ENCODE peak calls at places on chromosomes 16 and 17, in six cellular contexts. H is stimulated activated CD4-positive, alpha-beta T cell treated with anti-CD3 and anti-CD28 coated beads, Interleukin-2, amount 100 ng/mL, for 48 hours; J is LHCN-M2; K is astrocyte of the spinal cord; R is activated naive CD4-positive, alpha-beta T cell treated with anti-CD3 and anti-CD28 coated beads, Interleukin-2, amount 50 U/mL, for 72 hours; E is left colon. S is an unnamed sample.

GRCh38 chr17:61324540-61324868 is 75.1 kb upstream of the TBX2 start:
- DNase-seq in H (no peak), J (peak; percentile 43), K (peak; percentile 43), R (no peak), E (no peak), S (no peak)

GRCh38 chr16:55120408-55120807 is 189.7 kb downstream of the IRX5 start:
- DNase-seq in H (no peak), J (no peak), K (no peak), R (no peak), E (no peak), S (no peak)

GRCh38 chr16:64589836-64590235 is 532.0 kb downstream of the CDH11 start:
- DNase-seq in H (no peak), J (peak; percentile 79), K (peak; percentile 52), R (no peak), E (no peak), S (no peak)

GRCh38 chr16:78416400-78416799 is 316.9 kb downstream of the WWOX start:
- DNase-seq in H (no peak), J (no peak), K (no peak), R (no peak), E (no peak), S (no peak)

GRCh38 chr16:56632160-56632847 is at the start of gene MT1M:
- DNase-seq in H (no peak), J (peak; percentile 27), K (no peak), R (no peak), E (no peak), S (no peak)

GRCh38 chr17:18129041-18129502 is 20.5 kb downstream of the MYO15A start:
- DNase-seq in H (no peak), J (peak; percentile 58), K (peak; percentile 49), R (no peak), E (peak; percentile 42), S (no peak)

GRCh38 chr16:12089492-12090161 is 113.1 kb downstream of the SNX29 start:
- DNase-seq in H (peak; percentile 32), J (no peak), K (peak; percentile 46), R (peak; percentile 73), E (peak; percentile 36), S (peak; percentile 57)

GRCh38 chr17:3531266-3532101 is 26.1 kb downstream of the TRPV3 start:
- DNase-seq in H (no peak), J (no peak), K (no peak), R (no peak), E (no peak), S (no peak)

GRCh38 chr16:85329999-85330693 is 217.9 kb upstream of the CIBAR2 start:
- DNase-seq in H (no peak), J (no peak), K (no peak), R (no peak), E (no peak), S (no peak)

GRCh38 chr17:16941643-16942042 is 30.3 kb downstream of the TNFRSF13B start:
- DNase-seq in H (no peak), J (no peak), K (no peak), R (no peak), E (no peak), S (no peak)

GRCh38 chr17:78001182-78001581 is 42.7 kb downstream of the TNRC6C start:
- DNase-seq in H (no peak), J (peak; percentile 6), K (no peak), R (no peak), E (no peak), S (no peak)

GRCh38 chr17:47649972-47650524 is 329 bp downstream of the KPNB1 start:
- DNase-seq in H (peak; percentile 50), J (peak; percentile 47), K (peak; percentile 56), R (no peak), E (no peak), S (peak; percentile 34)

S was measured in GM12891.